ENCODE peak calls at places on chromosomes 11 and 22, in eight cellular contexts. B is lung, J is Karpas-422, Y is prostate gland, P is Peyer's patch, S is lower lobe of right lung, V is gastrocnemius medialis, U is left lung. K is an unnamed sample.

GRCh38 chr11:131932584-131933360 is 562.4 kb downstream of the NTM start:
- DNase-seq in J (no peak), Y (no peak), P (no peak), B (no peak), U (no peak), V (no peak), S (no peak), K (no peak)

GRCh38 chr11:15106201-15106965 is 8.3 kb upstream of the INSC start:
- DNase-seq in J (peak; percentile 14), U (no peak), S (no peak), V (no peak), B (no peak), Y (no peak), P (no peak), K (no peak)

GRCh38 chr22:45680932-45681700 is 9.5 kb downstream of the ATXN10 start:
- DNase-seq in J (no peak), S (no peak), B (no peak), Y (no peak), U (no peak), V (no peak), P (no peak), K (no peak)

GRCh38 chr22:43642319-43642718 is 169.8 kb downstream of the EFCAB6 start:
- DNase-seq in B (no peak), J (no peak), Y (no peak), S (no peak), P (no peak), V (no peak), U (no peak), K (no peak)

GRCh38 chr11:6635082-6635932 is 16.1 kb upstream of the TPP1 start:
- DNase-seq in B (peak; percentile 44), U (no peak), Y (no peak), S (peak; percentile 56), V (no peak), J (no peak), P (no peak), K (no peak)

GRCh38 chr22:41935015-41935908 is 8.7 kb upstream of the TNFRSF13C start:
- DNase-seq in U (no peak), B (no peak), J (peak; percentile 66), V (no peak), S (no peak), Y (no peak), P (no peak), K (no peak)

GRCh38 chr11:73281796-73282660 is 9.9 kb downstream of the P2RY6 start:
- DNase-seq in P (no peak), S (no peak), Y (no peak), U (no peak), V (no peak), J (no peak), B (no peak), K (no peak)

GRCh38 chr11:48012051-48012391 is 31.7 kb downstream of the PTPRJ start:
- DNase-seq in P (no peak), S (no peak), U (no peak), V (no peak), J (no peak), B (no peak), Y (no peak), K (peak; percentile 71)

GRCh38 chr11:45405916-45406670 is 120.0 kb upstream of the SYT13 start:
- DNase-seq in V (no peak), S (no peak), P (no peak), U (no peak), J (peak; percentile 69), B (no peak), Y (no peak), K (no peak)

GRCh38 chr11:124612045-124612444 is 817 bp downstream of the PANX3 start:
- DNase-seq in S (no peak), V (no peak), P (no peak), B (no peak), U (no peak), J (no peak), Y (no peak), K (peak; percentile 48)

GRCh38 chr11:131511794-131512193 is 141.4 kb downstream of the NTM start:
- DNase-seq in V (no peak), J (peak; percentile 74), U (no peak), Y (peak; percentile 12), S (no peak), P (no peak), B (no peak), K (no peak)

GRCh38 chr11:117199061-117199915 is at the start of gene TAGLN:
- DNase-seq in J (no peak), U (peak; percentile 76), B (peak; percentile 64), Y (peak; percentile 49), S (peak; percentile 67), P (no peak), V (peak; percentile 73), K (no peak)

GRCh38 chr11:69924308-69925161 is 105.3 kb upstream of the FGF3 start:
- DNase-seq in Y (no peak), V (no peak), U (no peak), P (no peak), B (no peak), J (no peak), S (no peak), K (no peak)

GRCh38 chr11:73761403-73761945 is 600 bp upstream of the RAB6A start:
- DNase-seq in V (no peak), Y (no peak), J (no peak), P (no peak), U (no peak), B (no peak), S (peak; percentile 53), K (no peak)

GRCh38 chr11:116694017-116694725 is 78.6 kb downstream of the BUD13 start:
- DNase-seq in Y (no peak), V (no peak), B (no peak), S (no peak), P (no peak), U (no peak), J (no peak), K (no peak)

GRCh38 chr11:26649884-26650283 is 72.0 kb downstream of the SLC5A12 start:
- DNase-seq in J (peak; percentile 85), P (no peak), U (peak; percentile 36), B (peak; percentile 65), V (peak; percentile 12), S (no peak), Y (peak; percentile 67), K (no peak)

GRCh38 chr11:27460158-27460565 is 12.4 kb downstream of the LGR4 start:
- DNase-seq in Y (no peak), S (no peak), B (no peak), V (no peak), J (no peak), P (no peak), U (no peak), K (no peak)

GRCh38 chr22:25094579-25094978 is 105.1 kb upstream of the CRYBB3 start:
- DNase-seq in S (no peak), J (no peak), U (no peak), B (no peak), P (no peak), V (no peak), Y (no peak), K (no peak)

GRCh38 chr22:40178417-40179409 is 988 bp downstream of the TNRC6B start:
- DNase-seq in B (no peak), Y (peak; percentile 33), J (peak; percentile 92), S (no peak), V (peak; percentile 33), U (no peak), P (peak; percentile 49), K (peak; percentile 25)

DNA sequence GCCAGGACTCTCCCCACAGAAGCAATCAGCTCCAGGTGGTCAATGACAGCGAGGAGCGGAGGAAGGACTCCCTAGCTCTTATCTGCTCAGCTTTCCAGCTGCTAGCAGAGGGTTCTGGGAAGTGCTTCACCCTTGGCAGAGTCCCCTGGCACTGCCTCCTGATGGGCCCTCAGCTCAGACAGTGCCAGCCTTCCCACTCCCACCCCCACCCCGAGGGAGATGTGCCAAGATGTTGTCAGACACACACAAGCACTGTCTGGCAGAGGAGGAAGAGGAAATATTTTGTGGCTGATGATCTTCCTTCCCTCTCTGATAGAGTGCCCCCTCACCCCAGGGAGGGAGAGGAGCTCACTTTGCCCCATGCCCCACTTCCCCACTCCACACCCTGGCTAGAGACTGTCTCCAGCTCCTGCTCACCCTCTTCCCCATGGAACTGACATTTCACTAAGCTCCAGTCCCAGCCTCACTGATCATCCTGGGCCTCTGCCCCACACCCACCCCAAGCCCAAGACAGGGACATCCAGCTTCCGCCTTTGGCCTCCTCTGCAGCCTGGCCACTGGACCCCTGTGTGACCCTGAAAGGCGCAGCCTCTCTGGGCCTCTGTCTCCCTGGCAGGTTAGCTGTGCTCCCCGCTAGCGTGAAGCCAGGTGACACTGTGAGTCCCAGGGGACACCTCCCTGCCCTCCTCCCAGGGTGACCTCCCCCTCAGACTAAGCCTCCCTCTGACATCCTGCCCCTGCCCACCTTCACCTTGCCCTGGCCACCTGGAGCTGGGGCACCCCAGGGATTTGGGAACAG is 44.5 kb downstream of the SLCO2B1 start:
- DNase-seq in B (peak; percentile 51), U (peak; percentile 78), J (no peak), S (peak; percentile 84), Y (no peak), V (peak; percentile 58), P (no peak), K (no peak)
- H3K27ac ChIP-seq in B (peak overlapping the region; percentile 54), U (no peak overlapping the region), J (no peak overlapping the region), S (peak overlapping the region; percentile 34), Y (no peak overlapping the region), V (no peak overlapping the region), P (peak overlapping the region; percentile 26), K (no peak overlapping the region)

GRCh38 chr11:2922635-2923034 is 6.6 kb downstream of the PHLDA2 start:
- DNase-seq in S (no peak), Y (no peak), P (no peak), B (no peak), U (no peak), J (no peak), V (no peak), K (no peak)
- H3K4me1 ChIP-seq in S (no peaks in the 10 kb centered on the region), Y (no peaks in the 10 kb centered on the region), P (peaks cover 30% of the 10 kb centered on the region), B (no peaks in the 10 kb centered on the region), U (peaks cover 8% of the 10 kb centered on the region), J (no peaks in the 10 kb centered on the region), V (no peaks in the 10 kb centered on the region), K (no peaks in the 10 kb centered on the region)

GRCh38 chr22:49201046-49201970 is 626.4 kb downstream of the BRD1 start:
- DNase-seq in U (peak; percentile 22), B (no peak), P (no peak), S (peak; percentile 32), Y (no peak), V (no peak), J (no peak), K (no peak)
- H3K9me3 ChIP-seq in U (no peaks in the 10 kb centered on the region), B (peaks cover 2% of the 10 kb centered on the region), P (no peaks in the 10 kb centered on the region), S (no peaks in the 10 kb centered on the region), Y (no peaks in the 10 kb centered on the region), V (no peaks in the 10 kb centered on the region), J (no peaks in the 10 kb centered on the region), K (no peaks in the 10 kb centered on the region)

GRCh38 chr11:43934359-43935130 is 7.9 kb upstream of the C11orf96 start:
- DNase-seq in J (no peak), P (no peak), B (no peak), Y (no peak), S (no peak), V (no peak), U (no peak), K (no peak)

GRCh38 chr11:43936081-43936480 is 6.4 kb upstream of the C11orf96 start:
- DNase-seq in U (no peak), P (no peak), B (no peak), V (no peak), J (no peak), Y (no peak), S (no peak), K (no peak)

GRCh38 chr11:43935131-43935979 is 7.1 kb upstream of the C11orf96 start:
- DNase-seq in Y (no peak), P (no peak), J (no peak), U (no peak), V (no peak), S (no peak), B (no peak), K (no peak)

GRCh38 chr11:43941257-43941879 is 1.1 kb upstream of the C11orf96 start:
- DNase-seq in S (no peak), B (no peak), V (no peak), J (no peak), P (no peak), Y (no peak), U (no peak), K (no peak)

GRCh38 chr11:43937434-43938411 is 4.7 kb upstream of the C11orf96 start:
- DNase-seq in U (no peak), V (no peak), B (no peak), J (no peak), S (no peak), Y (no peak), P (no peak), K (no peak)
- H3K27ac ChIP-seq in U (peak overlapping the region; percentile 62), V (no peak overlapping the region), B (peak overlapping the region; percentile 42), J (no peak overlapping the region), S (peak overlapping the region; percentile 24), Y (no peak overlapping the region), P (peak overlapping the region; percentile 42), K (no peak overlapping the region)

K was measured in CD4-positive, CD25-positive, alpha-beta regulatory T cell.